ENCODE peak calls at places on chromosomes 1 and 21, in six cellular contexts. H is BJ, C is tibial nerve, S is uterus, V is psoas muscle, B is MM.1S. N is an unnamed sample.

GRCh38 chr1:101506541-101507164 is 269.8 kb downstream of the S1PR1 start:
- DNase-seq in H (no peak), C (peak; percentile 45), S (no peak), V (no peak), B (peak; percentile 20), N (peak; percentile 19)

GRCh38 chr1:12046749-12047119 is 16.4 kb upstream of the TNFRSF8 start:
- DNase-seq in H (no peak), C (no peak), S (no peak), V (no peak), B (no peak), N (no peak)

GRCh38 chr1:199422206-199422605 is 605.3 kb upstream of the NR5A2 start:
- DNase-seq in H (peak; percentile 3), C (no peak), S (no peak), V (no peak), B (no peak), N (no peak)

GRCh38 chr1:17280894-17281293 is 27.1 kb upstream of the PADI4 start:
- DNase-seq in H (no peak), C (no peak), S (no peak), V (no peak), B (no peak), N (no peak)

GRCh38 chr1:53121319-53122172 is 20.9 kb downstream of the SLC1A7 start:
- DNase-seq in H (no peak), C (peak; percentile 36), S (peak; percentile 88), V (peak; percentile 83), B (no peak), N (peak; percentile 73)

GRCh38 chr1:224173523-224173922 is 9.5 kb upstream of the DEGS1 start:
- DNase-seq in H (no peak), C (no peak), S (no peak), V (no peak), B (no peak), N (no peak)

GRCh38 chr1:202143768-202144509 is 598 bp downstream of the ARL8A start:
- DNase-seq in H (no peak), C (no peak), S (peak; percentile 51), V (peak; percentile 73), B (peak; percentile 33), N (peak; percentile 54)

GRCh38 chr1:24535021-24535424 is 20.9 kb upstream of the NCMAP start:
- DNase-seq in H (no peak), C (no peak), S (no peak), V (no peak), B (peak; percentile 88), N (no peak)

GRCh38 chr1:51058863-51059262 is 43.2 kb upstream of the C1orf185 start:
- DNase-seq in H (no peak), C (no peak), S (no peak), V (no peak), B (no peak), N (no peak)

GRCh38 chr1:237556911-237557310 is 333.8 kb downstream of the ZP4 start:
- DNase-seq in H (no peak), C (no peak), S (no peak), V (no peak), B (no peak), N (no peak)

GRCh38 chr1:192263436-192263835 is 53.4 kb upstream of the RGS21 start:
- DNase-seq in H (peak; percentile 10), C (no peak), S (no peak), V (no peak), B (no peak), N (no peak)

GRCh38 chr21:42544544-42544943 is 30.9 kb downstream of the SLC37A1 start:
- DNase-seq in H (no peak), C (no peak), S (no peak), V (no peak), B (no peak), N (no peak)

GRCh38 chr1:11355594-11356467 is 82.8 kb downstream of the UBIAD1 start:
- DNase-seq in H (no peak), C (no peak), S (no peak), V (no peak), B (no peak), N (no peak)

GRCh38 chr21:16186742-16187141 is 457.0 kb downstream of the USP25 start:
- DNase-seq in H (no peak), C (no peak), S (no peak), V (no peak), B (no peak), N (no peak)

GRCh38 chr1:31095298-31095981 is 29.9 kb upstream of the PUM1 start:
- DNase-seq in H (peak; percentile 68), C (no peak), S (no peak), V (no peak), B (no peak), N (no peak)

GRCh38 chr1:58928514-58928913 is 144.7 kb upstream of the JUN start:
- DNase-seq in H (no peak), C (no peak), S (no peak), V (no peak), B (no peak), N (no peak)

GRCh38 chr1:115107501-115108260 is 18.4 kb upstream of the TSPAN2 start:
- DNase-seq in H (no peak), C (no peak), S (no peak), V (no peak), B (no peak), N (no peak)

GRCh38 chr1:19563336-19564097 is 78.2 kb upstream of the CAPZB start:
- DNase-seq in H (peak; percentile 20), C (peak; percentile 70), S (peak; percentile 69), V (peak; percentile 76), B (no peak), N (peak; percentile 85)

GRCh38 chr21:45972716-45973474 is 8.7 kb upstream of the COL6A1 start:
- DNase-seq in H (no peak), C (peak; percentile 75), S (peak; percentile 96), V (peak; percentile 93), B (no peak), N (peak; percentile 94)

GRCh38 chr1:89781494-89782126 is 39.2 kb upstream of the LRRC8D start:
- DNase-seq in H (no peak), C (no peak), S (no peak), V (no peak), B (no peak), N (no peak)

GRCh38 chr1:54302549-54302948 is 102.6 kb downstream of the MRPL37 start:
- DNase-seq in H (no peak), C (no peak), S (no peak), V (no peak), B (no peak), N (no peak)

GRCh38 chr1:220483700-220484099 is 44.2 kb upstream of the MARK1 start:
- DNase-seq in H (peak; percentile 87), C (peak; percentile 6), S (no peak), V (no peak), B (no peak), N (no peak)

GRCh38 chr1:229268505-229268904 is 2.4 kb upstream of the RAB4A start:
- DNase-seq in H (no peak), C (no peak), S (no peak), V (no peak), B (no peak), N (no peak)

GRCh38 chr1:1170215-1170890 is 3.3 kb upstream of the TTLL10 start:
- DNase-seq in H (no peak), C (no peak), S (no peak), V (peak; percentile 35), B (no peak), N (no peak)

GRCh38 chr1:13513885-13514546 is at the start of gene LRRC38:
- DNase-seq in H (no peak), C (no peak), S (no peak), V (peak; percentile 87), B (peak; percentile 56), N (peak; percentile 28)

GRCh38 chr1:42006836-42007235 is 88.1 kb upstream of the HIVEP3 start:
- DNase-seq in H (no peak), C (no peak), S (no peak), V (no peak), B (no peak), N (no peak)

GRCh38 chr1:16430598-16430997 is 6.6 kb downstream of the SPATA21 start:
- DNase-seq in H (no peak), C (no peak), S (no peak), V (no peak), B (no peak), N (no peak)

GRCh38 chr1:92940541-92940940 is 20.7 kb downstream of the DIPK1A start:
- DNase-seq in H (peak; percentile 47), C (no peak), S (no peak), V (no peak), B (no peak), N (no peak)

GRCh38 chr1:234631721-234632125 is 21.7 kb upstream of the IRF2BP2 start:
- DNase-seq in H (peak; percentile 54), C (no peak), S (no peak), V (no peak), B (no peak), N (no peak)

GRCh38 chr1:30790850-30791778 is 33.5 kb upstream of the LAPTM5 start:
- DNase-seq in H (no peak), C (no peak), S (no peak), V (no peak), B (peak; percentile 40), N (no peak)

GRCh38 chr1:23168462-23169218 is at the start of gene LUZP1:
- DNase-seq in H (no peak), C (peak; percentile 92), S (peak; percentile 91), V (peak; percentile 95), B (peak; percentile 75), N (peak; percentile 92)

GRCh38 chr1:53145942-53146708 is 3.7 kb upstream of the SLC1A7 start:
- DNase-seq in H (peak; percentile 98), C (no peak), S (peak; percentile 85), V (peak; percentile 73), B (no peak), N (peak; percentile 30)

DNA sequence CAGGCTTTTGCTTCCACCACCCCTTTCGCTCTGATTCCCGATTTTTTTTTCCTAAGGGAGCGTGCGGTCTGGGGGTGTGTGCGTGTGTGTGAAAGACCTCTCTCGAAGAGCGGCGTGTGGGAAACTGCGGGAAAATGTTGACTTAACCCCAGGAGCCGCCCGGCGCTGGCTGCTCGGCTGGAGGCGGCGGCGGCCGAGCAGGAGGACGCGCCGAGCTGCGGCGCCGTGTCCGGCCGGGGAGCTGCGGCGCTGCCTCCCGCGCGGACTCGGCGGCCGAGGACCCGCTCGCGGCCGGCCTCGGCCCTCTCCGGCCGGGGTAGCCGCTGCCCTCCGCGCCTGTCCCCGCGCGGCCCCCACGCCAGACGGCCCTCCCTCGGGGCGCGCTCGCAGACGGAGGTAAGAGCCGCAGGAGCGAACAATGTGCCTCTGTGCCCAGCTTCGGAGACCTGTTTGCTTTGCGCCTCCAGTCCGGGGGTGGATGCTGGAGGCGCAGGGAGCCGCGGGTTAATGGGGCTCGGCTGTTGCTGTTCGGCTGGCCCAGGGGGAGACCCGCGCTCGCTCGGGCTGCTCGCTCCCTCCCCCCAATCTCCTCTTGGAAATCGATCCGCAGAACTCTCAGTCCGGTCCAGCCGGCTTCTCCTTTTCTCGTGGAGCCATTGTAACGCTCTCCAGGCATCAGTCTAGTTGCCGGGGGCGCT is 1.2 kb downstream of the ADGRL2 start:
- DNase-seq in H (no peak), C (peak; percentile 9), S (peak; percentile 34), V (peak; percentile 57), B (peak; percentile 32), N (peak; percentile 38)
- H3K27me3 ChIP-seq in H (peaks cover 1% of the 10 kb centered on the region), C (no peaks in the 10 kb centered on the region), S (peaks cover 24% of the 10 kb centered on the region), V (peaks cover 39% of the 10 kb centered on the region), B (peaks cover 10% of the 10 kb centered on the region), N (no peaks in the 10 kb centered on the region)

GRCh38 chr1:212315907-212316306 is 30.7 kb downstream of the PPP2R5A start:
- DNase-seq in H (no peak), C (no peak), S (no peak), V (no peak), B (peak; percentile 22), N (no peak)
- TF ChIP-seq CTCF in H (no peak), C (no peak), S (no peak), V (peak; percentile 26), B (peak; percentile 37), N (no peak)

GRCh38 chr1:33343539-33343938 is 22.6 kb upstream of the A3GALT2 start:
- DNase-seq in H (no peak), C (no peak), S (no peak), V (no peak), B (no peak), N (no peak)
- H3K27me3 ChIP-seq in H (no peaks in the 10 kb centered on the region), C (no peaks in the 10 kb centered on the region), S (no peaks in the 10 kb centered on the region), V (no peaks in the 10 kb centered on the region), B (no peaks in the 10 kb centered on the region), N (no peaks in the 10 kb centered on the region)

GRCh38 chr1:183470961-183471747 is 1.1 kb upstream of the SMG7 start:
- DNase-seq in H (peak; percentile 26), C (peak; percentile 47), S (peak; percentile 75), V (peak; percentile 84), B (peak; percentile 86), N (peak; percentile 74)
- TF ChIP-seq CTCF in H (no peak), C (no peak), S (peak; percentile 4), V (peak; percentile 4), B (peak; percentile 15), N (no peak)

N was measured in heart right ventricle.